ENCODE peak calls at places on chromosome 1, in five cellular contexts. L, N, G, T and E are unnamed samples.

GRCh38 chr1:156667610-156667967 is 9.6 kb downstream of the NES start:
- DNase-seq in G (no peak), L (no peak), N (no peak), T (no peak), E (no peak)

GRCh38 chr1:169072945-169073725 is 33.4 kb upstream of the ATP1B1 start:
- DNase-seq in N (no peak), L (no peak), T (no peak), G (no peak), E (peak; percentile 85)

GRCh38 chr1:30764939-30765582 is 7.5 kb upstream of the LAPTM5 start:
- DNase-seq in N (no peak), L (no peak), T (no peak), G (no peak), E (no peak)

GRCh38 chr1:100584761-100585745 is 47.1 kb downstream of the GPR88 start:
- DNase-seq in N (peak; percentile 82), G (no peak), T (no peak), L (no peak), E (no peak)

GRCh38 chr1:219215477-219215876 is 41.8 kb downstream of the LYPLAL1 start:
- DNase-seq in T (no peak), L (no peak), N (no peak), G (no peak), E (no peak)

GRCh38 chr1:184362876-184363275 is 24.0 kb upstream of the C1orf21 start:
- DNase-seq in L (no peak), N (no peak), T (no peak), G (no peak), E (peak; percentile 39)

GRCh38 chr1:176853503-176853902 is 311.0 kb downstream of the ASTN1 start:
- DNase-seq in G (peak; percentile 37), L (no peak), T (no peak), N (no peak), E (no peak)

GRCh38 chr1:175287377-175287776 is 94.8 kb upstream of the KIAA0040 start:
- DNase-seq in L (no peak), N (no peak), G (no peak), T (no peak), E (peak; percentile 45)

GRCh38 chr1:84505167-84506001 is 802 bp upstream of the SPATA1 start:
- DNase-seq in G (peak; percentile 71), N (peak; percentile 81), L (peak; percentile 87), T (no peak), E (peak; percentile 53)

GRCh38 chr1:83910461-83910860 is 88.5 kb downstream of the TTLL7 start:
- DNase-seq in L (no peak), T (no peak), G (no peak), N (no peak), E (no peak)

GRCh38 chr1:236760986-236761385 is 34.1 kb upstream of the MTR start:
- DNase-seq in L (no peak), N (no peak), G (no peak), T (no peak), E (no peak)

GRCh38 chr1:210239295-210240155 is 6.9 kb downstream of the SERTAD4 start:
- DNase-seq in T (no peak), L (peak; percentile 62), G (no peak), N (peak; percentile 16), E (peak; percentile 72)

GRCh38 chr1:72442251-72442650 is 159.9 kb upstream of the NEGR1 start:
- DNase-seq in G (no peak), L (no peak), N (no peak), T (no peak), E (no peak)

GRCh38 chr1:185862235-185862634 is 128.0 kb downstream of the HMCN1 start:
- DNase-seq in N (no peak), G (no peak), L (no peak), T (no peak), E (no peak)

GRCh38 chr1:208238710-208239517 is 5.3 kb downstream of the PLXNA2 start:
- DNase-seq in N (no peak), T (no peak), L (peak; percentile 74), G (peak; percentile 72), E (no peak)

DNA sequence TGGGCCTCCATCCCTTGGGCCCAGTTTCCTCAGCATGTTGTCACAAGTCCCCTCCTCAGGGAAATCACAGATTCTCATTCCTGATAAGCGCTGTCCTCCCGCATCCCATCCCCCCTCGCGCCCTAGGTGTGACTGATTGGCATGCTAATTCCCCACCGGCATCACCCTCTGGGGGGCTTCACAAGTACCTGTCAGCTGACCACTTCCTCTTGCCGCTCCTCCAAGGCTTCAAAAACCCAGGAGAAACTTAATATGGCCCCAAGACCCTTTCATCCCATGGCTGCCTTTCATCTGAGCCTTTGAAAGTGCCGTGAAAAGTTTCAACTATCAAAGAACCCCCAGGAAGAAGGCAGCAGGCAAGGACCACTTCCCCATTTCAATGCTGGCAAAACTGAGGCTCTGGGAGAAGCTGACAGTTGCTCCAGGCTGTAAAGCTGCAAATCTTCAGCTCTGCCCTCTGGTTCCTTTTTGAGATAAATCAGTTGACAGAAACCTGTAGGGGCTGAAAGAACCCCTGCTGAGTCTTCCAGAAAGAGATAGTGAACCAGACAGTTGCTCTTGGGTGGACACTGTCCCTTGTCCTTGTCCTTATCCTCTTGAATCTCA is 12.8 kb upstream of the MIXL1 start:
- DNase-seq in L (no peak), T (no peak), N (no peak), G (no peak), E (no peak)
- TF ChIP-seq JUND in L (no peak), T (no peak), N (no peak), G (no peak), E (no peak)

DNA sequence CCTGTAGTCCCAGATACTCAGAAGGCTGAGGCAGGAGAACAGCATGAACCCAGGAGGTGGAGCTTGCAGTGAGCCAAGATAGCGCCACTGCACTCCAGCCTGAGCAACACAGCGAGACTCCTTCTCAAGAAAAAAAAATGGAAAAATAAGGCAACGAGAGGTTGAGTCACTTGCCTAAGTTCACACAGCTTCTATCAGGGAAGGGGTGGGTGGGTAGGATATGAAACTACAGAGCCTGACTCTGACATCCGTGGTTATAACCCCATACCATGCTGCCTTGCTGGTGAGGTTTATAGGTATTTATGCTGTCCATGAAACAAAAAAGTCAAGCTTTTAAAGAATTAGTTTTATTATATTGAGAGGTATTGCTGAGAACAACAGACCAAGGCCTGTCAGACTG is 61.5 kb upstream of the RAB4A start:
- DNase-seq in L (no peak), T (no peak), G (no peak), N (no peak), E (no peak)
- TF ChIP-seq JUND in L (no peak), T (no peak), G (no peak), N (no peak), E (no peak)

GRCh38 chr1:11413907-11414495 is 65.0 kb upstream of the DISP3 start:
- DNase-seq in N (no peak), L (no peak), T (no peak), G (no peak), E (no peak)
- TF ChIP-seq JUND in N (no peak), L (no peak), T (no peak), G (no peak), E (no peak)

GRCh38 chr1:171740356-171740863 is 1.5 kb downstream of the VAMP4 start:
- DNase-seq in N (no peak), G (no peak), L (no peak), T (no peak), E (no peak)

GRCh38 chr1:171738921-171739320 is 2.9 kb downstream of the VAMP4 start:
- DNase-seq in T (no peak), G (no peak), N (no peak), L (no peak), E (no peak)

GRCh38 chr1:171739646-171740045 is 2.2 kb downstream of the VAMP4 start:
- DNase-seq in T (no peak), L (no peak), N (no peak), G (no peak), E (no peak)

GRCh38 chr1:171740987-171741871 is 636 bp downstream of the VAMP4 start:
- DNase-seq in L (peak; percentile 55), G (peak; percentile 74), N (peak; percentile 36), T (no peak), E (peak; percentile 29)

DNA sequence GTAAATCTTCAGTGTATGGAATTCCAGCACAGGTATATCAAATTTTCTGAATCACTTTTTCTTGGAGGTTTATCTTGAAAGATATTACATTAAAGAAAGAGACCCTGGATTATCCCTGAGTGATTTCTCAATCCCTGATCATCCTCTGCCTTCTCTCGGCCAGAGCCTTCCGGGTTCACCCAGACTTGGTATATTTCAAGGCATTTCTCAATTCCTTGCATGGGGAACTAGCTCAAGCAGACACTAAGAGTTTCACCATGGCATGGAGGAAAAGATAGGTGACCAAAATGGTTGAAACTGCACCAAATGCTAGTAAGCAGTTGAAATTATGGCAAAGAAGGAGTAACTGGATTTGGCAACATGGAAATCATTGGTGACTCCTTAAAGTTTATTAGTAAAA is 5.7 kb downstream of the VAMP4 start:
- DNase-seq in G (no peak), N (no peak), L (no peak), T (no peak), E (no peak)
- TF ChIP-seq JUND in G (no peak), N (no peak), L (no peak), T (no peak), E (no peak)

DNA sequence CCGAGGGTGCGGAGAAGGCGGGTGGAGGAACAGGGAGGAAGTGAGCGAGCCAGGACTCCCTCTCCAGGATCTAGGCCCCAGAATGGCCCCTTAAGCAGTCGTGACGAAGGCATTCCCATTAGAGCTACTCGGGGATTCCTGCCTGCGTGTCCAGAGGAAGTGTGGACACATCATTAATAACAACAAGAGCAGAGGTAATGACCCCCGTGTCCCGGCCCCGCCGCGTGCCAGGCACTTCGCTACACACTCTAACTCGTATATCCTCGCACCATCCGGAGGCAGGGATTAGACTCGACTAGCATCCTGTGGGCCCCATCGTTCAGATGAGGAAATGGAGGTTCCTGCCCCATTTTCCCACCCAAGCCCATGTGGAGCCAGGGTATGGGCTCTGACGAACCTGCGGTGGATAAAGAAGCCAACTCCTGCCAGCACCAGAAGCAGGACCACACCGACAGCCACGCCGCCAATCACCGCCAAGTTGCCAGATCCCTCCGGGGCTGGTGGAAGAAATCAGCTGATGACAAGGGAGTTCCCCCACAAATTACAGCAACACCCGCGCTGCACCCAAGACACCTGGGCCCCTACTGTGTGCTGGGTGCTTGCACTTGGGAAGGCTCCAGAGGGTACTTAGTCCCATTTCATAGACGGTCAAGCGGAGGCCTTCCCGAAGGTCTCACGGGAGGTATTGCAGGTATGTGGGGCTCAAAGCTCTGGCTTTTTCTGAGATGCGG is 21.6 kb downstream of the EPHA2 start:
- DNase-seq in G (no peak), L (no peak), T (no peak), N (no peak), E (no peak)
- TF ChIP-seq JUND in G (no peak), L (no peak), T (no peak), N (no peak), E (no peak)

GRCh38 chr1:40143891-40144575 is 17.2 kb upstream of the RLF start:
- DNase-seq in G (peak; percentile 68), N (peak; percentile 64), L (peak; percentile 60), T (peak; percentile 43), E (no peak)
- TF ChIP-seq JUND in G (no peak), N (no peak), L (no peak), T (peak; percentile 39), E (no peak)

GRCh38 chr1:57424231-57425027 is 569 bp upstream of the DAB1 start:
- DNase-seq in N (peak; percentile 9), T (no peak), L (peak; percentile 75), G (no peak), E (no peak)
- TF ChIP-seq JUND in N (no peak), T (no peak), L (no peak), G (no peak), E (no peak)